ENCODE peak calls at places on chromosomes 4 and X, in five cellular contexts. S is stimulated activated CD8-positive, alpha-beta memory T cell treated with anti-CD3 and anti-CD28 coated beads, Interleukin-4, amount 100 ng/mL, for 4 hours; T is WTC11; H is bronchial epithelial cell; R is AG20443. Y is an unnamed sample.

GRCh38 chr4:184145596-184145995 is 72.1 kb downstream of the ENPP6 start:
- DNase-seq in T (no peak), H (no peak), R (no peak), S (no peak), Y (no peak)

GRCh38 chrX:39000802-39001201 is 199.5 kb downstream of the MID1IP1 start:
- DNase-seq in R (no peak), H (peak), S (no peak), T (no peak), Y (no peak)

GRCh38 chrX:10636337-10636736 is 16.0 kb upstream of the MID1 start:
- DNase-seq in H (no peak), T (peak), S (no peak), R (peak), Y (peak)

GRCh38 chr4:147463065-147463464 is 17.8 kb upstream of the EDNRA start:
- DNase-seq in H (no peak), S (no peak), R (no peak), T (no peak), Y (no peak)

GRCh38 chr4:120672558-120673147 is 249.9 kb downstream of the PRDM5 start:
- DNase-seq in T (no peak), S (no peak), R (no peak), H (no peak), Y (no peak)

GRCh38 chrX:50638123-50638522 is 167.5 kb upstream of the DGKK start:
- DNase-seq in R (no peak), T (no peak), S (no peak), H (no peak), Y (no peak)

GRCh38 chr4:97653701-97654100 is 489.6 kb downstream of the STPG2 start:
- DNase-seq in H (no peak), R (no peak), S (no peak), T (no peak), Y (no peak)

GRCh38 chr4:150236626-150237025 is 158.4 kb downstream of the DCLK2 start:
- DNase-seq in T (no peak), R (no peak), H (peak), S (no peak), Y (no peak)

GRCh38 chr4:38675167-38676121 is 11.4 kb downstream of the KLF3 start:
- DNase-seq in R (peak), T (peak), S (peak), H (peak), Y (peak)

Y was measured in H7.